ENCODE peak calls at places on chromosomes 2 and 18, in seven cellular contexts. J, E, V, D, L, Y and U are unnamed samples.

GRCh38 chr2:223835701-223836532 is 1.5 kb downstream of the AP1S3 start:
- DNase-seq in V (peak), J (peak), Y (no peak), D (peak), L (no peak), E (no peak), U (no peak)

GRCh38 chr2:23645181-23645808 is 260.3 kb downstream of the KLHL29 start:
- DNase-seq in L (no peak), D (no peak), J (no peak), V (no peak), Y (no peak), E (peak), U (no peak)

GRCh38 chr18:45619826-45620201 is 4.5 kb downstream of the SLC14A2 start:
- DNase-seq in J (no peak), V (no peak), Y (no peak), D (no peak), E (no peak), L (no peak), U (peak)

GRCh38 chr2:119827866-119828507 is 68.3 kb downstream of the PTPN4 start:
- DNase-seq in E (no peak), D (no peak), J (no peak), L (peak), Y (no peak), V (peak), U (no peak)

GRCh38 chr2:121502246-121502645 is 28.4 kb upstream of the RNU4ATAC start:
- DNase-seq in D (no peak), J (no peak), L (peak), V (no peak), Y (no peak), E (no peak), U (no peak)

GRCh38 chr2:138723588-138723987 is 56.6 kb downstream of the NXPH2 start:
- DNase-seq in Y (no peak), D (no peak), E (no peak), V (no peak), J (no peak), L (no peak), U (no peak)

GRCh38 chr2:173184031-173185004 is 108.7 kb downstream of the MAP3K20 start:
- DNase-seq in V (no peak), D (no peak), Y (no peak), L (peak), J (no peak), E (no peak), U (peak)

GRCh38 chr2:68505603-68506159 is 38.3 kb downstream of the APLF start:
- DNase-seq in L (no peak), E (no peak), V (no peak), Y (no peak), J (no peak), D (no peak), U (no peak)

GRCh38 chr2:18753722-18754121 is 164.4 kb upstream of the NT5C1B start:
- DNase-seq in Y (no peak), E (no peak), D (no peak), V (no peak), L (no peak), J (no peak), U (no peak)

GRCh38 chr2:127721311-127721977 is 20.1 kb downstream of the SFT2D3 start:
- DNase-seq in L (no peak), V (no peak), E (no peak), Y (no peak), J (no peak), D (no peak), U (no peak)

GRCh38 chr2:109549016-109549595 is 64.7 kb downstream of the SEPTIN10 start:
- DNase-seq in L (no peak), V (no peak), J (no peak), E (no peak), D (no peak), Y (no peak), U (no peak)

GRCh38 chr2:224145751-224146355 is 106.8 kb upstream of the SERPINE2 start:
- DNase-seq in E (no peak), V (no peak), Y (no peak), J (no peak), D (no peak), L (peak), U (no peak)

DNA sequence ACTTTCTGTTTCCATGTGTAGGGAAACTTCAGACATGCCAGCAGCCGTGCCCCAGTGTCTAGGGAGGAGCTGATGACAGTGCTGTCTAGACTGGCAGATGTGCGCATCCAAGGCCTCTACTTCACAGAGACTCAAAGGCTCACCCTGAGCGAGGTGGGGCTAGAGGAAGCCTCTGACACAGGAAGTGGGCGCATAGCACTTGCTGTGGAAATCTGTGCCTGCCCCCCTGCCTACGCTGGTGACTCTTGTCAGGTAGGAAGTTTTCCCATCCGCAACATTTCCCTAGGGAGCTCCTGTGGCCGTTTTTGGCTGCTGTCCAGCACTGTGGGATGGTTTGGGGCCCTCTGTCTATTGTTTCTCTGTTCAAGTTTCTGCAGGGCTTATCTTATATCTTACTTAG is 143.1 kb upstream of the TTC39C start:
- DNase-seq in Y (peak), L (no peak), E (no peak), J (no peak), V (peak), D (peak), U (peak)
- H3K4me3 ChIP-seq in Y (no peak), L (no peak), E (no peak), J (no peak), V (no peak), D (no peak), U (no peak)

DNA sequence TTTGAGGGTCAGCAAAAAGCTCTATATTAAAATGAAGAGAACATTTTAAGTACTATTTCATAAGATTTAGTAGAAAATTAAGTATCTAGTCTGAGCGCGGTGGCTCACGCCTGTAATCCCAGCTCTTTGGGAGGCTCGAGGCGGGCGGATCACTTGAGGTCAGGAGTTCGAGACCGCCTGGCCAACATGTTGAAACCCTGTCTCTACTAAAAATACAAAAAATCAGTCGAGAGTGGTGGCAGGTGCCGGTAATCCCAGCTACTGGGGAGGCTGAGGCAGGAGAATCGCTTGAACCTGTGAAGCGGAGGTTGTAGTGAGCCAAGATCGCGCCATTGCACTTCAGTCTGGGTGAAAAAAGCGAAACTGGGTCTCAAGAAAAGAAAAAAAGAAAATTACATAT is 1.6 kb downstream of the USP14 start:
- DNase-seq in L (no peak), Y (no peak), E (no peak), J (no peak), V (no peak), D (no peak), U (no peak)
- H3K4me3 ChIP-seq in L (peak), Y (no peak), E (peak), J (peak), V (peak), D (no peak), U (no peak)

GRCh38 chr2:115160523-115161521 is 718.4 kb downstream of the DPP10 start:
- DNase-seq in D (no peak), V (no peak), L (no peak), E (no peak), J (no peak), Y (no peak), U (no peak)

GRCh38 chr2:115161531-115162453 is 719.4 kb downstream of the DPP10 start:
- DNase-seq in V (no peak), L (no peak), J (no peak), Y (no peak), D (no peak), E (no peak), U (peak)

GRCh38 chr2:115165529-115166109 is 723.2 kb downstream of the DPP10 start:
- DNase-seq in J (peak), V (peak), Y (no peak), L (peak), D (no peak), E (no peak), U (peak)

GRCh38 chr2:115163572-115163971 is 721.1 kb downstream of the DPP10 start:
- DNase-seq in L (no peak), D (no peak), E (no peak), Y (no peak), J (no peak), V (no peak), U (peak)

DNA sequence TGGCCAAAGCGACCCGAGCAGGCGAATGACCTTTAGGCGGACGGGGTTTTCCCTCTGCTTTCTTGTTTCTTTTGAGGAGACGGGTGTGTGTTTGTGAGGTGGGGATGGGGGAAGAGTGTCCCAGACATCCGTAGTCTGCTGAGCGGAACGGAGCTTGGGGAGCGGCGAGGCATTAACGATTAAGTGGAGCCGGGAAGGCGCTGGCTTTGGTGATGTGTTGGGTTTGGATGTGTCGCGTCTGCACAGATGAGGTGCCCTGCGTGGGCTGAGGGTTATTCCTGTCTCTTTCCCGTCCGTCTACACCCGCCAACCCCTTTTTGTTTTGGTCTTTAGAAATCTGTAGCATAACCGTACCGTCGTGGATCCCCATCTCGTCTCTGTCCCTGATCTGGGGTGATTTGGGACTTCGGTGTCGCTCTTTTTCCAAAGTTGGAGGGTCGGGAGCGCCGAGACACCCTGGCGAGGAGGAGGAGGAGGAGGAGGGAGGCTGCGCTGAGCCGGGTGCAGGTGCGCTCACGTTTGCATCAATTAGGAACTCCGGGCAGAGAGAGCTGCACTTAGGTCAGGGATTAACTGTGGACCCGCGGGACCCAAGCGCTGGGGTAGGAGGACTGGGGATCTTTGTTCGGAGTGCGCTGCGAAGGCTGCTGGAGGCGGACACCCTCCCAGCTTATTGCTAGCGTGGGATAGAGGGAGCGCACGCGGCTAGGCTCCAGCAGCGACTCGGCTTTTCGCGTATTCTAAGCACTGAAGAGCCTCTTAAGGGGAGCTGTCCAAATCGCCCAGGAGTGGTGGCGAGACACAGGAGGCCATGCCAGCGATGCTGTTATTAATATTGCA is 720.2 kb downstream of the DPP10 start:
- DNase-seq in V (no peak), L (no peak), J (no peak), Y (no peak), D (no peak), E (no peak), U (peak)
- H3K4me3 ChIP-seq in V (no peak), L (no peak), J (no peak), Y (no peak), D (no peak), E (no peak), U (peak)

DNA sequence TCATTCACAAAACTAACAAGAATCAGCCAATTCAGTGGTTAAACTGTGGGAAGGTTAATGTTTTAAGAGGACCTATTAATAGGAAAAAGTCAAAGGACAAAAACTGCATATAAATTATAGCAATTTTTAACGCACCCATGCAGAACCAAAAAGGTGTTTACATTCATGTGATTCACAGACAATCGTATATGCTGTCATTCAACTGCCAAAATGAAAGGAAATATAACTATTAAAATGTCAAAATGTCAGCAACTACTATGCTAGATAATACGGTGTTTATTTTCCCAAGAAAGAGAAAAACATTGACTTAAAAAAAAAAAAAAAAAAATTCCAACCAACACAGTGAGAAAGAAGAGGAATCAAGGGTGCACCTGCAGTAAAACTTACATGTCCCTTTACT is 48.5 kb downstream of the DYM start:
- DNase-seq in D (no peak), J (no peak), V (no peak), E (no peak), L (no peak), Y (no peak), U (no peak)
- H3K4me3 ChIP-seq in D (no peak), J (no peak), V (no peak), E (no peak), L (no peak), Y (no peak), U (no peak)